ENCODE peak calls at places on chromosomes 11 and 22, in four cellular contexts. O, K, G and X are unnamed samples.
A peak's percentile ranks its signal among the peaks of the same experiment; 100 is the strongest.

GRCh38 chr22:31122532-31123291 is at the start of gene INPP5J:
- DNase-seq in O (peak; percentile 62), K (no peak), G (no peak), X (peak; percentile 51)

GRCh38 chr11:132220464-132220863 is 850.0 kb downstream of the NTM start:
- DNase-seq in O (no peak), K (no peak), G (no peak), X (no peak)

GRCh38 chr11:122170815-122171475 is 54.9 kb upstream of the BLID start:
- DNase-seq in O (no peak), K (no peak), G (no peak), X (no peak)

GRCh38 chr11:34065505-34066203 is 14.1 kb downstream of the CAPRIN1 start:
- DNase-seq in O (no peak), K (no peak), G (no peak), X (no peak)

GRCh38 chr22:46769191-46769675 is 6.8 kb downstream of the TBC1D22A start:
- DNase-seq in O (no peak), K (no peak), G (no peak), X (peak; percentile 86)

GRCh38 chr11:64763804-64764611 is 4.2 kb upstream of the PYGM start:
- DNase-seq in O (no peak), K (no peak), G (peak; percentile 73), X (peak; percentile 88)

GRCh38 chr11:86805873-86806310 is 5.5 kb downstream of the PRSS23 start:
- DNase-seq in O (no peak), K (no peak), G (no peak), X (no peak)

GRCh38 chr11:134043821-134044420 is 25.0 kb upstream of the JAM3 start:
- DNase-seq in O (no peak), K (peak; percentile 19), G (no peak), X (peak; percentile 53)

GRCh38 chr11:119338946-119339580 is 1.6 kb downstream of the C1QTNF5 start:
- DNase-seq in O (no peak), K (no peak), G (no peak), X (peak; percentile 64)

GRCh38 chr11:43567396-43567975 is 113.1 kb upstream of the HSD17B12 start:
- DNase-seq in O (no peak), K (no peak), G (peak; percentile 55), X (no peak)

GRCh38 chr11:65473275-65473860 is 25.5 kb upstream of the MALAT1 start:
- DNase-seq in O (no peak), K (no peak), G (no peak), X (no peak)

DNA sequence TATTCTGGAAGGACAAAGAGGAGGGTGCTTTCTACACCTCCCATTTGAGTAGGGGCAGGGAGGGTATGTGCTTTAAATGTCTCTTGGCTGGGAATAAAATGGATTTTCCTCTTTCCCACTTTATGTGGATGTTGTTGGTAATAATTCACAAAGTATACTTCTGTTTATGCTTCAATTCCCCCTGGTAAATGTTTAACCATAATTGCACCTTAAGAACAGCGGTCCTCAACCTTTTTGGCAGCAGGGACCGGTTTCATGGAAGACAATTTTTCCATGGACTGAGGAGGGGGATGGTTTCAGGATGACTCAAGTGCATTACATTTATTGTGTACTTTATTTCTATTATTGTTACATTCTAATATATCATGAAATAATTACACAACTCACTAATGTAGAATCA is 4.0 kb upstream of the TP53AIP1 start:
- DNase-seq in O (no peak), K (no peak), G (no peak), X (no peak)
- TF ChIP-seq POLR2A in O (no peak), K (no peak), G (no peak), X (no peak)

DNA sequence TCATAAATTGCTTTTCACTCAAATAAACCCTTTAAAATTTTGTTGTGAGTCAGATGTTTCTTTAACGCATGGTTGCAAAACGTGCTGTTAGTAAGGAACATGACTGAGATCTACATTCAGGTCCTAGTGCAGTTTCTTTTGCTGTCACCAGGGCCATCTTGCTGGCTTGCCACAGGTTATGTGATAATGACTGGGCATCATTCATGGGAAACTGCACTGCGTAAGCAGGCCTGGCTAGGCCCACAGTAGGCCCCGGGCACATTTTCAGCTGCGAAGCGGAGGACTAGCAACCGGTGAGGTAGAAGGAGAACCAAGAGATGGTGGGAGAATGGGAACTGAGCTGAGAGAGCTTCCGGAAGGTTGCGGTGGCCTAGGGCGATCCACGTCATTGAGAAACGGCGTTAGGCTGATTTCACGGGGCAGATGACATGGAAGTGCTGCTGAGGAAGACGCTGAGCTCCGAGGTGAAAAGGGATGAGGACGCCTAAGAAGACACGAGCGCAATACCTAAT is 3.2 kb upstream of the KLHDC7B start:
- DNase-seq in O (no peak), K (peak; percentile 65), G (peak; percentile 93), X (peak; percentile 90)
- TF ChIP-seq CTCF in O (no peak), K (no peak), G (no peak), X (peak; percentile 51)

DNA sequence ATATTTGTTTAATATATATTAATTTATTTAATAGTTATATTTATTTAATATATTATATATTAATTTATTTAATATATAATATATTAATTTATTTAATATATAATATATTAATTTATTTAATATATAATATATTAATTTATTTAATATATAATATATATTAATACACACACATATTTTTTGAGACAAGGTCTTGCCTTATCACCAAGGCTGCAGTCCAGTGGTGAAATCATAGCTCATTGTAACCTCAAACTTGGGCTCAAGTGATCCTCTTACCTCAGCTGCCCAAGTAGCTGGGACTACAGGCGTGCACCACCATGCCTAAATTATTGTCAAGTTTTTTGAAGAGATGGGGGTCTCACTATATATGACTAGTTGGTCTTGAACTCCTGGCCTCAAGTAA is 51.4 kb upstream of the DDI1 start:
- DNase-seq in O (no peak), K (no peak), G (no peak), X (no peak)
- TF ChIP-seq POLR2A in O (no peak), K (no peak), G (no peak), X (no peak)

DNA sequence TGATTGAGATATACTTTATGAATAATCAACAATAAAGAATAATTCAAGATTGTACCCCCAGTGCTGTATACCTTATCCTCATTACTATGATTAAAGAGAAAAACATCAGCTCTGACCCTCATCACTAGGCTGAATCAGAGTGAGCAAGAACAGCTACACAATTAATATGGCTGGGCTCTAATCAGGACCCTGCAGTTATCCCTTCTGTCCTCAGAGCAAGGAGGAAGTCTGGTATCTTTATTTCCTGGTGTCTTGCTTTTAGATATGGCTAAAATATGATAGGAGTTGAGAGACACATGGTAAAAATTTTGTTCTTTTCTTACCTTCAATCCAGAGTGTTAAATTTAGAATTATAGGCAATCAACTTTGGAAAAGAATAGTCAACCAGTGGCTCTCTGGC is 28.6 kb upstream of the GAB2 start:
- DNase-seq in O (no peak), K (no peak), G (no peak), X (no peak)
- TF ChIP-seq CTCF in O (no peak), K (no peak), G (no peak), X (no peak)

DNA sequence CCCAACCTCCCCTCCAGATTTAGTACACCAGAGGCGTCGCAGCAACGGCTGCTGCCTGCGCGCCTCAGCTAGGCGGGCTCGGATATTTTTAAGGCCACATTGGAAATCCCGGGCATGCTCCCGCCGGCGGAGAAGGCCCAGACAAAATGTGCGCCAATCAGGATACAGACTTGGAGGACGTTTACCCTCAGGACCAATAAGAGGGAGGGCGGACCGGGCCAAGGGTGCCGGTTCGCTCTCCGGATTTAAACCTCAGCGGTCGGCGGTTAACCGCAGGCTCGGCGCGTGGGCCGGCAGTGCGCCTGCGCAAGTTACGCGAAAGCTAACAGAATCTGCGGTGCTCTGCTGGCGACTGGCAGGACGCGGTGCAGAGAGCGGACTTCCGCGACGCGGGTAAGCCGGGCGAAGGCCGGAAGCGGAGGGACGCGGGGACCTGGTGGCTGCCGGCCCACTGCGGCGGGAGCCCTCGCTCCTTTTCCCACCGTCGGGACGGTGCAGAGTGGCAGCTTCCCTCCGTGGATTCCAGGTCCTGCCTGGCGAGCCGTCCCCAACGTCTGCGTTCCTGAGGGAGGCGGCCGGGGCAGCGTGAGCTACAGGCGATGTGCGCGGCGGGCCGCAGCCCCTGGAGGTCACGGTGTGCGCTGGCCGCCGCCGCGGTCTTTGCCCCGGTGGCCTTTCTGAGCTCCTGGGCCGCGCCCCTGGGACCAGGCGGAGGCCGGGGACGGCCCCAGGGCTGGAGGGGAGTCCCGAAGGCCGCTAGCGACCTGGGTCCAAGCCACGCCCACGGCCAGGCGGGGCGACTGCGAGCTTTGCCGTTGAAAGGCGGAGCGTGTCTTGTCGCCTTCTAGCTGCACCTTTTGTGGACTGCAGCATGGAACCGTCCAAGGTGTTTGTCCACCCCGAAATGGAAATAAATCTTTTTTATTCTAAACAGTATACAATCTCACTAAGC is at the start of gene HYLS1:
- DNase-seq in O (peak; percentile 97), K (peak; percentile 97), G (peak; percentile 99), X (peak; percentile 98)
- TF ChIP-seq POLR2A in O (no peak), K (peak; percentile 87), G (peak; percentile 89), X (no peak)